ENCODE peak calls at places on chromosomes 2 and 18, in four cellular contexts. D is AG08396, Q is cardiac fibroblast, F is RPMI7951. R is an unnamed sample.

GRCh38 chr2:27308359-27308875 is at the start of gene UCN:
- DNase-seq in Q (peak), D (peak), F (no peak), R (no peak)

GRCh38 chr2:168432565-168433186 is 23.4 kb upstream of the CERS6 start:
- DNase-seq in F (no peak), Q (no peak), D (no peak), R (no peak)

GRCh38 chr2:109409347-109410020 is 204.3 kb downstream of the SEPTIN10 start:
- DNase-seq in Q (no peak), D (no peak), F (no peak), R (no peak)

GRCh38 chr2:73295751-73296400 is 2.5 kb upstream of the EGR4 start:
- DNase-seq in D (no peak), Q (no peak), F (peak), R (no peak)

GRCh38 chr2:36389081-36389480 is 33.5 kb downstream of the CRIM1 start:
- DNase-seq in Q (peak), F (peak), D (no peak), R (no peak)

GRCh38 chr2:178484245-178485041 is 4.2 kb downstream of the PLEKHA3 start:
- DNase-seq in D (no peak), F (peak), Q (peak), R (no peak)

GRCh38 chr2:8893978-8894820 is 56.8 kb upstream of the KIDINS220 start:
- DNase-seq in D (no peak), Q (no peak), F (no peak), R (no peak)

GRCh38 chr2:191636235-191636543 is 41.7 kb upstream of the NABP1 start:
- DNase-seq in Q (peak), F (peak), D (peak), R (no peak)

GRCh38 chr2:219723311-219723710 is 95.9 kb downstream of the SLC4A3 start:
- DNase-seq in Q (no peak), F (peak), D (no peak), R (no peak)

GRCh38 chr18:62060820-62061219 is 126.0 kb downstream of the PIGN start:
- DNase-seq in D (no peak), F (no peak), Q (no peak), R (no peak)

GRCh38 chr2:120347387-120348010 is 1.6 kb downstream of the INHBB start:
- DNase-seq in F (no peak), Q (peak), D (peak), R (no peak)

GRCh38 chr2:207470700-207471070 is 59.1 kb upstream of the CREB1 start:
- DNase-seq in F (no peak), D (no peak), Q (no peak), R (no peak)

GRCh38 chr2:132751838-132752237 is 81.8 kb upstream of the LYPD1 start:
- DNase-seq in F (no peak), D (no peak), Q (no peak), R (no peak)

GRCh38 chr18:22324191-22325131 is 93.3 kb downstream of the CTAGE1 start:
- DNase-seq in D (no peak), Q (peak), F (peak), R (no peak)

GRCh38 chr2:108925735-108926134 is 63.3 kb downstream of the EDAR start:
- DNase-seq in D (no peak), F (no peak), Q (no peak), R (no peak)

GRCh38 chr2:40400336-40400953 is 51.4 kb downstream of the SLC8A1 start:
- DNase-seq in D (no peak), F (peak), Q (peak), R (no peak)

GRCh38 chr2:234994340-234995321 is 42.8 kb downstream of the SH3BP4 start:
- DNase-seq in Q (no peak), D (no peak), F (no peak), R (no peak)

GRCh38 chr2:110804915-110805314 is 72.5 kb downstream of the ACOXL start:
- DNase-seq in D (no peak), F (no peak), Q (no peak), R (no peak)

GRCh38 chr2:206296128-206296527 is 21.7 kb downstream of the ZDBF2 start:
- DNase-seq in F (peak), Q (peak), D (no peak), R (no peak)

GRCh38 chr18:10139783-10140410 is 226.1 kb downstream of the VAPA start:
- DNase-seq in Q (peak), F (peak), D (peak), R (no peak)

GRCh38 chr2:241803387-241804325 is 5.3 kb upstream of the NEU4 start:
- DNase-seq in Q (peak), D (peak), F (peak), R (no peak)

GRCh38 chr2:206164261-206164862 is 4.7 kb downstream of the EEF1B2 start:
- DNase-seq in F (peak), D (peak), Q (peak), R (no peak)

GRCh38 chr2:241772063-241772499 is 4.5 kb upstream of the GAL3ST2 start:
- DNase-seq in Q (no peak), F (no peak), D (no peak), R (no peak)

GRCh38 chr18:59718108-59719057 is 21.2 kb upstream of the CCBE1 start:
- DNase-seq in F (peak), D (peak), Q (peak), R (no peak)

GRCh38 chr2:231908584-231908983 is 17.6 kb downstream of the NPPC start:
- DNase-seq in Q (no peak), F (no peak), D (no peak), R (no peak)

GRCh38 chr18:35582899-35583558 is 1.5 kb downstream of the GALNT1 start:
- DNase-seq in Q (peak), F (peak), D (no peak), R (no peak)

GRCh38 chr2:70046534-70046933 is 40.7 kb upstream of the PCBP1 start:
- DNase-seq in D (no peak), Q (no peak), F (no peak), R (no peak)

GRCh38 chr2:205879362-205879761 is 197.1 kb downstream of the NRP2 start:
- DNase-seq in Q (no peak), D (no peak), F (peak), R (no peak)

GRCh38 chr2:218852911-218853667 is 6.5 kb upstream of the WNT6 start:
- DNase-seq in F (peak), Q (peak), D (peak), R (no peak)

GRCh38 chr2:204024503-204024902 is 87.9 kb downstream of the ICOS start:
- DNase-seq in Q (peak), D (peak), F (peak), R (no peak)

GRCh38 chr18:13276530-13277520 is 58.3 kb downstream of the LDLRAD4 start:
- DNase-seq in Q (no peak), F (no peak), D (no peak), R (no peak)

GRCh38 chr2:173017657-173018420 is 57.8 kb upstream of the MAP3K20 start:
- DNase-seq in F (no peak), D (no peak), Q (no peak), R (no peak)

GRCh38 chr18:50637961-50638622 is 78.2 kb downstream of the MAPK4 start:
- DNase-seq in Q (no peak), D (no peak), F (no peak), R (no peak)

GRCh38 chr2:67340118-67341011 is 56.8 kb upstream of the ETAA1 start:
- DNase-seq in Q (no peak), D (no peak), F (no peak), R (no peak)

GRCh38 chr2:44964704-44965343 is 23.3 kb downstream of the SIX3 start:
- DNase-seq in D (no peak), Q (no peak), F (no peak), R (no peak)